ENCODE peak calls at places on chromosome 18, in eight cellular contexts. I, P, B, N, G, D, T and U are unnamed samples.

GRCh38 chr18:79523738-79524180 is 128.0 kb downstream of the NFATC1 start:
- DNase-seq in G (no peak), I (no peak), N (peak), B (peak), T (no peak), P (no peak), D (no peak), U (peak)

GRCh38 chr18:48931680-48932461 is 18.9 kb downstream of the SMAD7 start:
- DNase-seq in I (no peak), B (no peak), T (no peak), G (no peak), N (peak), D (peak), P (no peak), U (peak)

GRCh38 chr18:69689081-69689759 is 258.5 kb downstream of the CD226 start:
- DNase-seq in T (no peak), I (no peak), G (no peak), B (peak), P (no peak), N (no peak), D (no peak), U (no peak)

GRCh38 chr18:11957636-11958035 is 23.7 kb upstream of the IMPA2 start:
- DNase-seq in I (no peak), P (no peak), B (no peak), N (no peak), G (no peak), T (no peak), D (no peak), U (no peak)

GRCh38 chr18:6951336-6952090 is 166.1 kb downstream of the LAMA1 start:
- DNase-seq in G (no peak), B (no peak), D (no peak), N (no peak), P (no peak), I (no peak), T (no peak), U (no peak)

GRCh38 chr18:79796531-79797390 is 977 bp upstream of the KCNG2 start:
- DNase-seq in I (no peak), P (no peak), B (no peak), T (no peak), G (no peak), N (no peak), D (peak), U (no peak)

GRCh38 chr18:9526458-9526857 is 51.1 kb downstream of the RALBP1 start:
- DNase-seq in N (no peak), B (no peak), I (no peak), D (no peak), G (no peak), T (no peak), P (no peak), U (no peak)

GRCh38 chr18:69291755-69292154 is 108.9 kb upstream of the DOK6 start:
- DNase-seq in B (no peak), T (no peak), N (no peak), P (no peak), G (no peak), D (no peak), I (no peak), U (no peak)

GRCh38 chr18:56565596-56566355 is 72.6 kb downstream of the TXNL1 start:
- DNase-seq in D (no peak), P (no peak), G (no peak), T (no peak), I (no peak), B (peak), N (no peak), U (no peak)

GRCh38 chr18:36717422-36718110 is 111.2 kb downstream of the TPGS2 start:
- DNase-seq in B (no peak), N (no peak), G (no peak), D (no peak), T (no peak), P (no peak), I (no peak), U (no peak)